ENCODE peak calls at places on chromosomes 16 and 17, in six cellular contexts. P, K, H, G, S and Q are unnamed samples.
A peak's percentile ranks its signal among the peaks of the same experiment; 100 is the strongest.

GRCh38 chr17:81601525-81602120 is 35.3 kb downstream of the NPLOC4 start:
- DNase-seq in P (peak; percentile 88), K (peak; percentile 51), H (peak; percentile 59), G (peak; percentile 51), S (no peak), Q (peak; percentile 72)

GRCh38 chr16:49523435-49524159 is 150.0 kb downstream of the C16orf78 start:
- DNase-seq in P (no peak), K (no peak), H (no peak), G (no peak), S (no peak), Q (no peak)

GRCh38 chr17:51372345-51373004 is 112.1 kb downstream of the UTP18 start:
- DNase-seq in P (peak; percentile 67), K (no peak), H (peak; percentile 95), G (peak; percentile 5), S (peak; percentile 32), Q (peak; percentile 85)

GRCh38 chr16:12267491-12267890 is 291.0 kb downstream of the SNX29 start:
- DNase-seq in P (no peak), K (no peak), H (no peak), G (no peak), S (no peak), Q (no peak)

GRCh38 chr17:58279016-58279671 is 1.6 kb downstream of the MPO start:
- DNase-seq in P (peak; percentile 37), K (no peak), H (no peak), G (no peak), S (peak; percentile 43), Q (peak; percentile 60)

GRCh38 chr17:66964083-66964771 is at the start of gene CACNG4:
- DNase-seq in P (no peak), K (no peak), H (no peak), G (no peak), S (no peak), Q (no peak)

GRCh38 chr16:24054649-24055560 is 201.2 kb upstream of the CACNG3 start:
- DNase-seq in P (no peak), K (no peak), H (no peak), G (no peak), S (no peak), Q (peak; percentile 49)

GRCh38 chr17:59230765-59231164 is 10.5 kb downstream of the GDPD1 start:
- DNase-seq in P (no peak), K (no peak), H (no peak), G (no peak), S (no peak), Q (no peak)

GRCh38 chr17:77419547-77420475 is 279.0 kb downstream of the SEC14L1 start:
- DNase-seq in P (peak; percentile 63), K (no peak), H (no peak), G (no peak), S (no peak), Q (peak; percentile 75)

GRCh38 chr16:2364638-2365210 is 24.2 kb upstream of the ABCA3 start:
- DNase-seq in P (peak; percentile 31), K (no peak), H (no peak), G (no peak), S (no peak), Q (peak; percentile 67)

GRCh38 chr16:4713663-4714501 is 20.2 kb downstream of the ANKS3 start:
- DNase-seq in P (no peak), K (no peak), H (no peak), G (no peak), S (no peak), Q (no peak)

GRCh38 chr16:56847173-56847948 is 17.6 kb upstream of the SLC12A3 start:
- DNase-seq in P (no peak), K (no peak), H (no peak), G (no peak), S (no peak), Q (peak; percentile 89)

GRCh38 chr17:3308603-3309002 is 10.4 kb upstream of the OR3A1 start:
- DNase-seq in P (no peak), K (no peak), H (no peak), G (no peak), S (no peak), Q (no peak)